ENCODE peak calls at places on chromosomes 3 and 15, in five cellular contexts. T is right cardiac atrium, O is psoas muscle, G is lung, H is SJSA1. M is an unnamed sample.

GRCh38 chr3:59386165-59386564 is 336.3 kb upstream of the CFAP20DC start:
- DNase-seq in T (no peak), O (no peak), G (no peak), H (no peak), M (no peak)

GRCh38 chr3:146468234-146468931 is 978 bp downstream of the PLSCR2 start:
- DNase-seq in T (peak; percentile 46), O (no peak), G (no peak), H (peak; percentile 68), M (no peak)

GRCh38 chr3:73419179-73419803 is 205.4 kb downstream of the PDZRN3 start:
- DNase-seq in T (no peak), O (no peak), G (no peak), H (no peak), M (no peak)

GRCh38 chr3:194711913-194712312 is 26.2 kb downstream of the FAM43A start:
- DNase-seq in T (no peak), O (peak; percentile 76), G (no peak), H (peak; percentile 94), M (no peak)

GRCh38 chr3:13063225-13063624 is 10.0 kb downstream of the IQSEC1 start:
- DNase-seq in T (peak; percentile 40), O (no peak), G (no peak), H (no peak), M (no peak)

GRCh38 chr15:34437687-34438086 is at the start of gene GOLGA8A:
- DNase-seq in T (peak; percentile 91), O (peak; percentile 84), G (peak; percentile 48), H (peak; percentile 51), M (peak; percentile 71)

GRCh38 chr15:40048155-40048792 is 9.3 kb upstream of the SRP14 start:
- DNase-seq in T (peak; percentile 53), O (no peak), G (peak; percentile 25), H (no peak), M (no peak)

GRCh38 chr3:133038731-133039398 is 674 bp downstream of the TMEM108 start:
- DNase-seq in T (no peak), O (peak; percentile 54), G (peak; percentile 41), H (peak; percentile 1), M (no peak)

GRCh38 chr15:43550527-43551363 is 33.3 kb downstream of the MAP1A start:
- DNase-seq in T (no peak), O (no peak), G (no peak), H (peak; percentile 63), M (no peak)

GRCh38 chr3:57956119-57956832 is 51.9 kb upstream of the FLNB start:
- DNase-seq in T (no peak), O (no peak), G (no peak), H (no peak), M (no peak)

GRCh38 chr15:59176653-59177444 is 29.8 kb upstream of the LDHAL6B start:
- DNase-seq in T (no peak), O (no peak), G (no peak), H (no peak), M (no peak)

GRCh38 chr3:38576131-38577088 is 73.1 kb downstream of the SCN5A start:
- DNase-seq in T (no peak), O (no peak), G (no peak), H (no peak), M (no peak)

GRCh38 chr3:129502641-129503386 is 25.6 kb upstream of the RHO start:
- DNase-seq in T (peak; percentile 72), O (no peak), G (no peak), H (no peak), M (no peak)

GRCh38 chr15:96407482-96407881 is 77.0 kb downstream of the NR2F2 start:
- DNase-seq in T (no peak), O (no peak), G (no peak), H (no peak), M (no peak)

GRCh38 chr3:185444329-185444728 is 54.5 kb downstream of the TMEM41A start:
- DNase-seq in T (no peak), O (no peak), G (no peak), H (no peak), M (no peak)

GRCh38 chr15:73628976-73629854 is 4.0 kb downstream of the NPTN start:
- DNase-seq in T (no peak), O (no peak), G (no peak), H (no peak), M (no peak)

GRCh38 chr3:28860307-28860706 is 420.6 kb upstream of the RBMS3 start:
- DNase-seq in T (peak; percentile 79), O (peak; percentile 67), G (peak; percentile 37), H (no peak), M (no peak)

GRCh38 chr15:90647326-90647725 is 69.8 kb upstream of the BLM start:
- DNase-seq in T (no peak), O (no peak), G (no peak), H (no peak), M (no peak)

GRCh38 chr15:90648137-90649070 is 68.7 kb upstream of the BLM start:
- DNase-seq in T (peak; percentile 78), O (peak; percentile 67), G (peak; percentile 74), H (peak; percentile 75), M (peak; percentile 21)

GRCh38 chr15:90646662-90647305 is 70.4 kb upstream of the BLM start:
- DNase-seq in T (no peak), O (no peak), G (no peak), H (no peak), M (no peak)

GRCh38 chr15:90650956-90651689 is 66.0 kb upstream of the BLM start:
- DNase-seq in T (no peak), O (no peak), G (no peak), H (no peak), M (no peak)

DNA sequence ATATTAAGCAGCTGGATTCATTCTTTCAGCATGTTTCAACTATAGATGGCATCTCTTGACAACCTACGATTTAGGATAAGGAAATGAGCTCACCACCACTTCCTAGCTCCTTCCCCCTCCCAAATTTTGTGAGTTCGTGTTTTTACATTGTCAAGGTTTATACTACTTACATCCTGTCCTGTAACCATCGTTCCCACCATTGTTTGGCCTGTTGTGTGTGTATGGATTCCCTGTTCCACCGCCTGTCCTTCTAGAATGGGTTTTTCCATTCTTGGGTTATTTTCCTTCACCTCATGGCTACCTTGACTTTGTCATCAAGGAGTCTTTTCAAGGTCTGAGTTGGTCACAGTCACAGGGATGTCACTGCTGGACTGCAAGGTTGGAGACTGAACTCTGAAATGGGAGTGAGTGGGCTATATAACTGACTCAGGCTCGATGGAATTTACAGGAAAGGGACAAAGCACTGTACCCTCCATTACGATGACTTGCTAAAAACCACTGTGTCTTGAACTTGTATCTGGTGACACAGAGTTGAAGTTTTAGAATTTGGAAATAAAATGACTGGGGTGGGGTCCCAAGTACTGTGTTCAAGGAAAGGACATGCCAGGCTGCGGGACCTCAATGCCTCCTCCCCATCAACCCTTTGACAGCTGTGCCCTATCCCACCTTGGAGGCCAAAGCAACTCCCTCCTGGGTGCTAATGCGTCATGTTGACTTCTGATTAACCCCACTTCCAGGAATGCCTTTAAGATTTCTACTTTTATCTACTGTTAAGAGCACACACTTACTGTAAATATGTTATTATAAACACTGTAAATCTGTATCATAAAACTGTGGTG is 66.8 kb upstream of the BLM start:
- DNase-seq in T (no peak), O (no peak), G (no peak), H (peak; percentile 67), M (no peak)
- H3K27ac ChIP-seq in T (no peak overlapping the region), O (no peak overlapping the region), G (peak overlapping the region; percentile 58), H (peak overlapping the region; percentile 83), M (no peak overlapping the region)

GRCh38 chr15:87902772-87903388 is 353.7 kb downstream of the NTRK3 start:
- DNase-seq in T (no peak), O (no peak), G (peak; percentile 31), H (no peak), M (no peak)
- H3K27ac ChIP-seq in T (no peak overlapping the region), O (no peak overlapping the region), G (peak overlapping the region; percentile 59), H (no peak overlapping the region), M (no peak overlapping the region)

GRCh38 chr3:122929188-122929465 is 98.4 kb downstream of the SEMA5B start:
- DNase-seq in T (no peak), O (no peak), G (no peak), H (no peak), M (no peak)
- H3K27ac ChIP-seq in T (no peak overlapping the region), O (no peak overlapping the region), G (no peak overlapping the region), H (no peak overlapping the region), M (no peak overlapping the region)

DNA sequence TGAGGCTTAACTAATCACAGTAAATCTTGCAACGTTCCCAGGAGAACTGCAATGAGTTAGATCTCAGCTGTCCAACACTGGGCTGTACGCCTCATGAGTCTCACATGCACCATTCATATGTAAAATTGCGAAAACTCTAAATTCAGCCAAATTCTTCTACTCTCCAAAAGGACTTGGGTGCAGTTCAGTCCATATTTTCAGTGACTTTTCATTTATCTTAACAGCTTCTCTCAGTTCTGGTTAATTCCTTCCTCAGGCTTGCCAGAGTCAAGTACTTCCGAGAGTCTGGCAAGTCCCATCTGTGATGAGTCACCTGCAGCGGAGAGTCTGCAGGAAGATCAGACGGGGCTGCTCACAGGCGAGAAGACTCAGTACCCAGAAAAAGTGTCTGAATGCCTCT is 11.5 kb downstream of the CCDC80 start:
- DNase-seq in T (peak; percentile 68), O (peak; percentile 73), G (peak; percentile 59), H (peak; percentile 44), M (no peak)
- H3K27ac ChIP-seq in T (no peak overlapping the region), O (no peak overlapping the region), G (no peak overlapping the region), H (no peak overlapping the region), M (no peak overlapping the region)

GRCh38 chr15:101641134-101641764 is 10.9 kb downstream of the TM2D3 start:
- DNase-seq in T (peak; percentile 74), O (peak; percentile 76), G (peak; percentile 61), H (peak; percentile 49), M (peak; percentile 58)
- H3K27ac ChIP-seq in T (no peak overlapping the region), O (peak overlapping the region; percentile 71), G (no peak overlapping the region), H (no peak overlapping the region), M (peak overlapping the region; percentile 58)

DNA sequence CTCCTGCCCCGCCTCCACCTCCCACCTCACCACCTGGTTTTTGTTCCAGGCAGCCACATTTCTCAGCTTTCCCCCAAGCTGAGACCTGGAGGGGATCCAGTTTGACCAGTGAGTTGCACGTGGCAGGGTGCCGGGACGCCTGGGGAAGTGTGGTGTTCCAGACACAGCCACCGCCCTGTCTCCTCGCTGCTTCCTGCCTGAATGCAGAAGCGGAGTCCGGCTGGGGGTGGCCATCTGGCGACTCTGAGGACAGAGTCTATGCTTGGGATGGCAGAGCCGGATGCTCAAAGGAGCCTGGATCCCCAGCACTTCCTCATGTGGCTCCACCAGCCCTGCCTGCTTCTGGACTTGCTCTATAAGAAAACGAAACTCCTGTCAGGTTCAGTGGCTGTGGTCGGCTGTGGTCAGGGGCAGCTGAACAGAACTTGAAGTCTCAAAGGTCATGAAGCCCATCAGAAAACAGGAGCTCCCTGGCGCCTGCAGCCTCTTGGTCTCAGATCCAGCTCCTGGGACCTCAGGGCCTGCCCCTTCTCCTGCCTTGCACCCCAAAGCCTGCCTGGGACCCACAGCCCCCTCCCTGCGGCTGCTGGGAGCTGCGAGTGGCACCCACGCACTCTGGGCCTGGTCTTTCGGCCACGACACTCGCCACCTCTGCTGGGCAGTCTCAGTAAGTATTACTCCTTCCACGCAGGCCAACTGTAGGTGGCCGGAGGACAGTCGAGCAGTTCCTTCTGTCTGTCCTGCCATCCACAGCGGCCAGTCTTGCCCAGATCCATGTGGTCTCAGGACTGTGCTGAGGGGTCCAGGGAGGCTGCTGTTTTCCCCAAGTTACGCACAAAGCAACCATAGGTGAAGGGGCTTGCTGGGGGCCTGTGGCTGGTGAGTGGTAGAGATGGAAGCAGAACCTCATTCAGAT is 112.8 kb upstream of the MEF2A start:
- DNase-seq in T (peak; percentile 96), O (peak; percentile 92), G (peak; percentile 80), H (no peak), M (no peak)
- H3K27ac ChIP-seq in T (peak overlapping the region; percentile 80), O (peak overlapping the region; percentile 85), G (peak overlapping the region; percentile 92), H (no peak overlapping the region), M (no peak overlapping the region)

M was measured in effector memory CD4-positive, alpha-beta T cell.